ENCODE peak calls at places on chromosome 17, in five cellular contexts. I is CD8-positive, alpha-beta memory T cell; V is lung; R is hepatocyte; N is neural progenitor cell. H is an unnamed sample. For H3K36me3 and H3K4me1, the result is how much of the 10 kb centered on the place peaks cover.

GRCh38 chr17:35752471-35752870 is 568 bp downstream of the GAS2L2 start:
- DNase-seq in I (no peak), V (no peak), R (no peak), N (no peak), H (no peak)

GRCh38 chr17:72392056-72393010 is 271.5 kb downstream of the SOX9 start:
- DNase-seq in I (no peak), V (no peak), R (no peak), N (no peak), H (no peak)

GRCh38 chr17:32813021-32813420 is 63.9 kb downstream of the MYO1D start:
- DNase-seq in I (no peak), V (no peak), R (no peak), N (no peak), H (peak)

GRCh38 chr17:33072421-33073175 is 81.0 kb downstream of the SPACA3 start:
- DNase-seq in I (no peak), V (no peak), R (no peak), N (no peak), H (no peak)

GRCh38 chr17:75110307-75110937 is 653 bp downstream of the ARMC7 start:
- DNase-seq in I (no peak), V (no peak), R (no peak), N (peak), H (peak)

GRCh38 chr17:40109471-40109824 is 9.1 kb upstream of the NR1D1 start:
- DNase-seq in I (no peak), V (no peak), R (no peak), N (no peak), H (no peak)

GRCh38 chr17:59859444-59860025 is 33.2 kb downstream of the TUBD1 start:
- DNase-seq in I (no peak), V (no peak), R (no peak), N (no peak), H (no peak)

GRCh38 chr17:41308251-41308917 is 725 bp downstream of the KRTAP16-1 start:
- DNase-seq in I (peak), V (no peak), R (no peak), N (no peak), H (no peak)

GRCh38 chr17:17752822-17753448 is 71.7 kb downstream of the RAI1 start:
- DNase-seq in I (no peak), V (no peak), R (no peak), N (no peak), H (no peak)

GRCh38 chr17:57895382-57896060 is 45.7 kb upstream of the MRPS23 start:
- DNase-seq in I (no peak), V (no peak), R (no peak), N (no peak), H (no peak)

GRCh38 chr17:8041249-8041928 is 2.5 kb downstream of the ALOX15B start:
- DNase-seq in I (no peak), V (no peak), R (peak), N (peak), H (peak)

GRCh38 chr17:5225668-5226457 is 8.8 kb downstream of the SCIMP start:
- DNase-seq in I (no peak), V (no peak), R (no peak), N (no peak), H (no peak)

GRCh38 chr17:72119963-72120877 is 600 bp upstream of the SOX9 start:
- DNase-seq in I (no peak), V (peak), R (peak), N (peak), H (no peak)

GRCh38 chr17:33667052-33667509 is 374.0 kb upstream of the ASIC2 start:
- DNase-seq in I (peak), V (no peak), R (no peak), N (no peak), H (no peak)

GRCh38 chr17:77211681-77212080 is 70.9 kb downstream of the SEC14L1 start:
- DNase-seq in I (no peak), V (no peak), R (no peak), N (no peak), H (no peak)

GRCh38 chr17:77213778-77214132 is 73.0 kb downstream of the SEC14L1 start:
- DNase-seq in I (no peak), V (no peak), R (no peak), N (no peak), H (no peak)

GRCh38 chr17:77212081-77212832 is 71.5 kb downstream of the SEC14L1 start:
- DNase-seq in I (no peak), V (no peak), R (no peak), N (no peak), H (no peak)

GRCh38 chr17:77214328-77214727 is 73.6 kb downstream of the SEC14L1 start:
- DNase-seq in I (no peak), V (no peak), R (no peak), N (no peak), H (no peak)

GRCh38 chr17:77212833-77213777 is 72.3 kb downstream of the SEC14L1 start:
- DNase-seq in I (no peak), V (no peak), R (no peak), N (no peak), H (no peak)
- H3K36me3 ChIP-seq in I (under half), V (under half), R (under half), N (under half), H (under half)

GRCh38 chr17:44558349-44559287 is 1.3 kb downstream of the FZD2 start:
- DNase-seq in I (no peak), V (no peak), R (no peak), N (peak), H (no peak)
- H3K4me3 ChIP-seq in I (no peak), V (no peak), R (peak), N (peak), H (no peak)

GRCh38 chr17:14409292-14409691 is 108.4 kb downstream of the HS3ST3B1 start:
- DNase-seq in I (no peak), V (no peak), R (no peak), N (no peak), H (no peak)

GRCh38 chr17:14407541-14407940 is 106.7 kb downstream of the HS3ST3B1 start:
- DNase-seq in I (no peak), V (no peak), R (no peak), N (no peak), H (no peak)

GRCh38 chr17:14405189-14405588 is 104.3 kb downstream of the HS3ST3B1 start:
- DNase-seq in I (no peak), V (no peak), R (no peak), N (no peak), H (no peak)
- H3K4me1 ChIP-seq in I (under half), V (under half), R (under half), N (under half), H (under half)

GRCh38 chr17:82952019-82952418 is 112.2 kb upstream of the ZNF750 start:
- DNase-seq in I (no peak), V (no peak), R (no peak), N (no peak), H (no peak)
- H3K36me3 ChIP-seq in I (under half), V (under half), R (under half), N (under half), H (under half)

H was measured in HAP-1.